ENCODE peak calls at places on chromosomes 12 and 14, in six cellular contexts. Q is spleen, G is brain microvascular endothelial cell, B is GM20000, H is fibroblast of lung, K is BE2C. E is an unnamed sample.

GRCh38 chr12:68675098-68675842 is 11.5 kb upstream of the NUP107 start:
- DNase-seq in Q (peak), G (no peak), B (no peak), H (peak), K (no peak), E (no peak)

GRCh38 chr14:28704153-28704552 is 62.4 kb upstream of the FOXG1 start:
- DNase-seq in Q (no peak), G (no peak), B (no peak), H (peak), K (no peak), E (no peak)

GRCh38 chr12:26182377-26182776 is 13.0 kb upstream of the SSPN start:
- DNase-seq in Q (no peak), G (no peak), B (no peak), H (no peak), K (no peak), E (no peak)

GRCh38 chr12:48681738-48682532 is at the start of gene KANSL2:
- DNase-seq in Q (peak), G (peak), B (peak), H (peak), K (peak), E (peak)

GRCh38 chr12:95126076-95126475 is 52.7 kb upstream of the NR2C1 start:
- DNase-seq in Q (no peak), G (no peak), B (no peak), H (no peak), K (no peak), E (no peak)

GRCh38 chr14:90272523-90272922 is 16.2 kb downstream of the PSMC1 start:
- DNase-seq in Q (no peak), G (no peak), B (no peak), H (no peak), K (no peak), E (peak)

GRCh38 chr12:26938660-26939185 is 453 bp downstream of the FGFR1OP2 start:
- DNase-seq in Q (peak), G (no peak), B (peak), H (no peak), K (no peak), E (no peak)

GRCh38 chr12:98516184-98516873 is 939 bp downstream of the TMPO start:
- DNase-seq in Q (peak), G (peak), B (peak), H (peak), K (peak), E (peak)

GRCh38 chr12:11875414-11875935 is 195.3 kb upstream of the BCL2L14 start:
- DNase-seq in Q (no peak), G (no peak), B (no peak), H (no peak), K (no peak), E (peak)

GRCh38 chr12:59637657-59638150 is 41.9 kb downstream of the SLC16A7 start:
- DNase-seq in Q (no peak), G (no peak), B (no peak), H (no peak), K (no peak), E (no peak)

GRCh38 chr12:31915442-31915841 is 43.8 kb upstream of the RESF1 start:
- DNase-seq in Q (no peak), G (no peak), B (no peak), H (no peak), K (no peak), E (no peak)

GRCh38 chr12:106303202-106303820 is 778 bp downstream of the TCP11L2 start:
- DNase-seq in Q (peak), G (peak), B (peak), H (peak), K (peak), E (peak)

GRCh38 chr14:31937730-31938346 is 139.3 kb upstream of the ARHGAP5 start:
- DNase-seq in Q (no peak), G (peak), B (peak), H (peak), K (peak), E (peak)

GRCh38 chr12:13112968-13113367 is 9.5 kb upstream of the GSG1 start:
- DNase-seq in Q (no peak), G (no peak), B (no peak), H (no peak), K (no peak), E (no peak)

GRCh38 chr14:104678346-104678745 is 11.1 kb upstream of the INF2 start:
- DNase-seq in Q (peak), G (no peak), B (no peak), H (peak), K (no peak), E (no peak)

GRCh38 chr14:50123062-50123461 is 6.7 kb upstream of the VCPKMT start:
- DNase-seq in Q (no peak), G (no peak), B (no peak), H (no peak), K (no peak), E (no peak)

GRCh38 chr14:91299483-91300115 is 55.1 kb upstream of the GPR68 start:
- DNase-seq in Q (no peak), G (no peak), B (no peak), H (peak), K (no peak), E (no peak)

GRCh38 chr14:60196291-60196690 is 31.1 kb upstream of the DHRS7 start:
- DNase-seq in Q (no peak), G (no peak), B (no peak), H (no peak), K (no peak), E (no peak)

GRCh38 chr14:92470215-92470614 is 43.4 kb upstream of the RIN3 start:
- DNase-seq in Q (no peak), G (no peak), B (no peak), H (peak), K (no peak), E (no peak)

GRCh38 chr14:77025744-77026165 is 2.8 kb downstream of the IRF2BPL start:
- DNase-seq in Q (peak), G (no peak), B (no peak), H (no peak), K (peak), E (no peak)

GRCh38 chr14:56474419-56475022 is 105.1 kb upstream of the TMEM260 start:
- DNase-seq in Q (no peak), G (no peak), B (peak), H (peak), K (no peak), E (peak)

GRCh38 chr12:64099430-64099829 is 122.7 kb downstream of the KICS2 start:
- DNase-seq in Q (no peak), G (peak), B (no peak), H (peak), K (no peak), E (peak)

GRCh38 chr12:43921666-43922337 is 85.9 kb downstream of the TMEM117 start:
- DNase-seq in Q (no peak), G (peak), B (no peak), H (peak), K (no peak), E (no peak)

GRCh38 chr12:32005496-32006125 is 46.4 kb downstream of the RESF1 start:
- DNase-seq in Q (no peak), G (no peak), B (no peak), H (peak), K (no peak), E (no peak)

GRCh38 chr14:87745507-87746118 is 247.4 kb downstream of the GALC start:
- DNase-seq in Q (no peak), G (peak), B (peak), H (peak), K (peak), E (peak)

GRCh38 chr12:94561943-94562411 is 88.4 kb downstream of the TMCC3 start:
- DNase-seq in Q (no peak), G (no peak), B (peak), H (peak), K (peak), E (no peak)

GRCh38 chr12:6829532-6830220 is 1.5 kb downstream of the P3H3 start:
- DNase-seq in Q (no peak), G (peak), B (no peak), H (no peak), K (peak), E (no peak)

GRCh38 chr12:97616936-97617335 is 154.3 kb downstream of the RMST start:
- DNase-seq in Q (no peak), G (no peak), B (no peak), H (no peak), K (no peak), E (no peak)

GRCh38 chr14:75249251-75249957 is 29.2 kb upstream of the FOS start:
- DNase-seq in Q (peak), G (no peak), B (peak), H (peak), K (no peak), E (no peak)

GRCh38 chr12:51797301-51797700 is 51.2 kb downstream of the FIGNL2 start:
- DNase-seq in Q (no peak), G (no peak), B (no peak), H (no peak), K (no peak), E (no peak)

GRCh38 chr12:78645956-78646355 is 218.6 kb upstream of the SYT1 start:
- DNase-seq in Q (no peak), G (no peak), B (no peak), H (peak), K (no peak), E (peak)

GRCh38 chr14:33728010-33728498 is 222.8 kb downstream of the EGLN3 start:
- DNase-seq in Q (no peak), G (no peak), B (no peak), H (no peak), K (no peak), E (no peak)

GRCh38 chr14:105486974-105487448 is 325 bp downstream of the CRIP1 start:
- DNase-seq in Q (peak), G (no peak), B (no peak), H (no peak), K (peak), E (no peak)

GRCh38 chr12:109961201-109961600 is 35.0 kb downstream of the GIT2 start:
- DNase-seq in Q (no peak), G (no peak), B (no peak), H (peak), K (no peak), E (no peak)

GRCh38 chr14:96309907-96310330 is 53.2 kb downstream of the ATG2B start:
- DNase-seq in Q (no peak), G (no peak), B (no peak), H (no peak), K (peak), E (no peak)
- TF ChIP-seq CTCF in Q (no peak), G (peak), B (no peak), H (no peak), K (peak), E (no peak)

GRCh38 chr12:122867701-122868461 is 28.0 kb downstream of the VPS37B start:
- DNase-seq in Q (peak), G (no peak), B (no peak), H (no peak), K (peak), E (no peak)

GRCh38 chr12:122865268-122866231 is 30.3 kb downstream of the HIP1R start:
- DNase-seq in Q (peak), G (no peak), B (peak), H (no peak), K (peak), E (peak)

GRCh38 chr12:122868471-122869177 is 27.3 kb downstream of the VPS37B start:
- DNase-seq in Q (peak), G (no peak), B (no peak), H (no peak), K (no peak), E (no peak)

GRCh38 chr12:122866379-122866778 is 29.5 kb downstream of the VPS37B start:
- DNase-seq in Q (peak), G (no peak), B (no peak), H (no peak), K (no peak), E (no peak)

GRCh38 chr12:122866950-122867607 is 28.8 kb downstream of the VPS37B start:
- DNase-seq in Q (peak), G (no peak), B (peak), H (no peak), K (no peak), E (no peak)
- TF ChIP-seq CTCF in Q (no peak), G (no peak), B (no peak), H (no peak), K (no peak), E (no peak)

DNA sequence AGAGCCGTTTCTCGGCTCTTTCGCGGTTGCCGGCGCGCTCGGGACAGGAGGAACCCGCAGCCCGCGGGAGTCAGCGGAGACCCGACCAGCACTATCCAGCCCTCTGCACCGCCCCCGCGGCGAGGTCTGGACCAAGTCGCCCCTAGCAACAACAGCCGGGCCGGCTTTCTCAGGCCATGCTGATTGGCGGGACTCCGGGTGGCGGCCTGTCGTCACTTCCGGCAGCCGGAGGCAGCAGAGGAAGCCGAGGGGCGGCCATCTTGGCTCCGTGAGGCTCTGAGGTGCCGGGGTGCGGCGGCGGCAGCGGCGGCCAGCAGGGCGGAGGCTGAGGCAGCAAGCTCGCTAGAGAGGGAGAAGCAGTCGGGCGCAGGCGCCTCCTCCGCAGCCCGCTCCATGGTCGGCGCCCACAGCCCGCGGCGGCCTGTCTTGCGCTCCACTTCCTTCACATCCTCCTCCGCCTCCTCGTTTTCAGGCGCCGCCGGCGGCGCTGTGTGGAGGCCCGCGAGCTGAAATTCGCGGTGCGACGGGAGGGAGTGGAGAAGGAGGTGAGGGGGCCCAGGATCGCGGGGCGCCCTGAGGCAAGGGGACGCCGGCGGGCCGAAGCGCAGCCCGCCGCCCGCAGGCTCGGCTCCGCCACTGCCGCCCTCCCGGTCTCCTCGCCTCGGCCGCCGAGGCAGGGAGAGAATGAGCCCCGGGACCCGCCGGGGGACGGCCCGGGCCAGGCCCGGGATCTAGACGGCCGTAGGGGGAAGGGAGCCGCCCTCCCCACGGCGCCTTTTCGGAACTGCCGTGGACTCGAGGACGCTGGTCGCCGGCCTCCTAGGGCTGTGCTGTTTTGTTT is at the start of gene MARK3:
- DNase-seq in Q (peak), G (peak), B (peak), H (peak), K (peak), E (peak)
- TF ChIP-seq CTCF in Q (peak), G (peak), B (peak), H (peak), K (no peak), E (no peak)

GRCh38 chr12:22615963-22616501 is 8.9 kb upstream of the ETNK1 start:
- DNase-seq in Q (no peak), G (no peak), B (no peak), H (no peak), K (no peak), E (no peak)

DNA sequence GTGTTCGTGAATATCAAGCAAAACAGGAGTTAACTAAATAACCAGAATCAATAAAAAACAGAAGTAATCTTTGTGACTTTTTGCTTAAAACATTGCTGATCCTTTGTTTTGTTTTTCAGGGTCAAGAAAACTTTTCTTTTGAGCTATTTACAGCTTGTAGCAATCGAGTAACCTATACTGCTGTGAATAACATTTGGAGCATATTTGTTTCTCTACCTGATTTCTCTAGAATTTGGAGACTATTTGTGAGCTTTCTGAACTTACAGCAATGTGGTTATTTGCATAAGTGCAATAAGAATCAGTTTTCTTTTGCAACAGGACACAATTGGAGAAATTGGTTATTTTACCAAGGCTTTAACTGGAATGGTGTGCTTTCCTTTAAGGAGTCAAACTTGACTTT is 7.3 kb upstream of the ETNK1 start:
- DNase-seq in Q (no peak), G (no peak), B (no peak), H (no peak), K (no peak), E (no peak)
- TF ChIP-seq CTCF in Q (no peak), G (no peak), B (no peak), H (no peak), K (no peak), E (no peak)

GRCh38 chr12:67299526-67299925 is 30.4 kb downstream of the CAND1 start:
- DNase-seq in Q (no peak), G (no peak), B (no peak), H (no peak), K (no peak), E (no peak)
- TF ChIP-seq CTCF in Q (no peak), G (no peak), B (no peak), H (no peak), K (no peak), E (no peak)

DNA sequence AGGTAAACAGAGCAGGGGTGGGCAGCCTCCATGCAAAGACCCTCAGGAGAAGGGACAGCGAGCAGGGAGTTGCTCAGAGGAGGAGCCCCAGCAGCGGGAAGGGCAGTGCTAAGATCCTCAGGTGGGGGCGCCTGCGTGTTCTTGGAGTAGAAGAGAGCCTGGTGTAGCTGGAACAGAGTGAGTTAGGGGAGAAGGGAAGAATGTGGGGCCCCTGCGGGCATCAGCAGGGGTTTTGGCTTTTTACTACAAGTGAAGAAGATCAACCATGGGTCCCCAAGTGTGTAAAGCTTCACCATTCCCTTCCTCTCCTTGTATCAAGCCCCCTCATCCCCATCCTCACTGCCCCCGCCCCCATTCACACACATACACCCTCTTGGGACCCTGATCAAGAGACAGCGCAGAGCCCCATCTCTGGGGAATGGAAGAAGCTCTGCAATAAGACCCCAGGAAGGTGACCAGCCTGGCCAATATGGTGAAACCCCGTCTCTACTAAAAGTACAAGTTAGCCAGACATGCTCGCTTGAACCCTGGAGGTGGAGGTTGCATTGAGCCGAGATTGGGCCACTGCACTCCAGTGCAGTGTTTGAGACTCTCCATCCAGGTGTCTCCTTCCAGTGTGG is 10.2 kb upstream of the TMEM119 start:
- DNase-seq in Q (no peak), G (no peak), B (no peak), H (no peak), K (no peak), E (no peak)
- TF ChIP-seq CTCF in Q (no peak), G (no peak), B (no peak), H (no peak), K (no peak), E (no peak)

GRCh38 chr14:54572316-54572715 is 5.4 kb downstream of the SAMD4A start:
- DNase-seq in Q (no peak), G (peak), B (peak), H (no peak), K (peak), E (peak)
- TF ChIP-seq CTCF in Q (peak), G (peak), B (no peak), H (peak), K (peak), E (peak)